ENCODE peak calls at places on chromosomes 5 and 9, in four cellular contexts. J is HepG2, M is adrenal gland, Y is suprapubic skin. Z is an unnamed sample.

GRCh38 chr5:150215978-150216944 is 26.4 kb downstream of the SLC6A7 start:
- DNase-seq in Y (no peak), M (no peak), J (peak; percentile 42), Z (no peak)

GRCh38 chr9:116372786-116373185 is 219.2 kb downstream of the PAPPA start:
- DNase-seq in M (no peak), Y (no peak), J (no peak), Z (no peak)

GRCh38 chr5:175689147-175689991 is 31.5 kb downstream of the HRH2 start:
- DNase-seq in J (no peak), M (peak; percentile 65), Y (no peak), Z (no peak)

GRCh38 chr5:102863764-102864560 is 108.9 kb downstream of the PAM start:
- DNase-seq in M (no peak), Y (no peak), J (no peak), Z (no peak)

GRCh38 chr5:131530706-131531331 is 104.2 kb downstream of the RAPGEF6 start:
- DNase-seq in J (no peak), Y (no peak), M (no peak), Z (no peak)

GRCh38 chr9:98726735-98727134 is 18.0 kb upstream of the GABBR2 start:
- DNase-seq in M (peak; percentile 47), Y (no peak), J (no peak), Z (no peak)

GRCh38 chr5:155008669-155009068 is 4.9 kb upstream of the KIF4B start:
- DNase-seq in J (peak; percentile 80), M (peak; percentile 34), Y (no peak), Z (no peak)

GRCh38 chr9:16132513-16132912 is 579.7 kb downstream of the CCDC171 start:
- DNase-seq in M (no peak), Y (no peak), J (no peak), Z (no peak)

GRCh38 chr5:170132642-170133448 is 27.1 kb downstream of the FOXI1 start:
- DNase-seq in J (no peak), Y (no peak), M (no peak), Z (no peak)

GRCh38 chr5:149374801-149375200 is 4.3 kb downstream of the IL17B start:
- DNase-seq in Y (no peak), M (no peak), J (no peak), Z (no peak)

GRCh38 chr5:127002390-127002789 is 28.0 kb downstream of the MARCHF3 start:
- DNase-seq in Y (no peak), M (no peak), J (peak; percentile 17), Z (no peak)

GRCh38 chr9:34555002-34555348 is 32.2 kb upstream of the ENHO start:
- DNase-seq in M (no peak), Y (peak; percentile 53), J (no peak), Z (no peak)

GRCh38 chr5:139795074-139796001 is at the start of gene PSD2:
- DNase-seq in J (no peak), M (no peak), Y (no peak), Z (no peak)

GRCh38 chr9:131181091-131181681 is 55.8 kb downstream of the NUP214 start:
- DNase-seq in J (no peak), M (no peak), Y (no peak), Z (peak; percentile 67)

GRCh38 chr5:40437452-40437861 is 242.3 kb upstream of the PTGER4 start:
- DNase-seq in M (no peak), Y (no peak), J (no peak), Z (no peak)

GRCh38 chr5:16727937-16728336 is 111.1 kb upstream of the RETREG1 start:
- DNase-seq in M (peak; percentile 15), J (no peak), Y (no peak), Z (no peak)

GRCh38 chr9:37992924-37993349 is 76.1 kb downstream of the SHB start:
- DNase-seq in J (no peak), Y (no peak), M (peak; percentile 60), Z (peak; percentile 15)

GRCh38 chr5:138305797-138306196 is 25.8 kb downstream of the CDC25C start:
- DNase-seq in Y (no peak), M (peak; percentile 77), J (peak; percentile 11), Z (peak; percentile 83)

GRCh38 chr9:97501177-97501971 is at the start of gene TMOD1:
- DNase-seq in Y (peak; percentile 69), M (peak; percentile 59), J (peak; percentile 35), Z (peak; percentile 92)

GRCh38 chr5:68257207-68257606 is 41.7 kb downstream of the PIK3R1 start:
- DNase-seq in Y (no peak), J (no peak), M (no peak), Z (no peak)

GRCh38 chr5:76657683-76658311 is 34.6 kb upstream of the F2RL2 start:
- DNase-seq in J (no peak), Y (no peak), M (no peak), Z (peak; percentile 76)

GRCh38 chr9:136328622-136329041 is 1.3 kb downstream of the GPSM1 start:
- DNase-seq in J (no peak), Y (no peak), M (no peak), Z (no peak)

GRCh38 chr9:99445377-99445891 is 223.4 kb downstream of the SEC61B start:
- DNase-seq in Y (peak; percentile 77), J (no peak), M (peak; percentile 18), Z (no peak)

GRCh38 chr5:118968925-118969375 is 19.4 kb downstream of the DTWD2 start:
- DNase-seq in J (peak; percentile 37), M (peak; percentile 40), Y (no peak), Z (no peak)

GRCh38 chr9:127973169-127974001 is 7.4 kb downstream of the EEIG1 start:
- DNase-seq in J (no peak), M (peak; percentile 87), Y (no peak), Z (no peak)
- TF ChIP-seq POLR2A in J (no peak), M (no peak), Y (no peak), Z (no peak)

GRCh38 chr9:36935768-36936497 is 98.1 kb downstream of the PAX5 start:
- DNase-seq in M (no peak), Y (no peak), J (no peak), Z (no peak)
- TF ChIP-seq POLR2A in M (no peak), Y (no peak), J (no peak), Z (no peak)

GRCh38 chr5:108747111-108748009 is at the start of gene FER:
- DNase-seq in J (peak; percentile 12), M (peak; percentile 45), Y (no peak), Z (peak; percentile 84)
- TF ChIP-seq POLR2A in J (no peak), M (no peak), Y (no peak), Z (no peak)

DNA sequence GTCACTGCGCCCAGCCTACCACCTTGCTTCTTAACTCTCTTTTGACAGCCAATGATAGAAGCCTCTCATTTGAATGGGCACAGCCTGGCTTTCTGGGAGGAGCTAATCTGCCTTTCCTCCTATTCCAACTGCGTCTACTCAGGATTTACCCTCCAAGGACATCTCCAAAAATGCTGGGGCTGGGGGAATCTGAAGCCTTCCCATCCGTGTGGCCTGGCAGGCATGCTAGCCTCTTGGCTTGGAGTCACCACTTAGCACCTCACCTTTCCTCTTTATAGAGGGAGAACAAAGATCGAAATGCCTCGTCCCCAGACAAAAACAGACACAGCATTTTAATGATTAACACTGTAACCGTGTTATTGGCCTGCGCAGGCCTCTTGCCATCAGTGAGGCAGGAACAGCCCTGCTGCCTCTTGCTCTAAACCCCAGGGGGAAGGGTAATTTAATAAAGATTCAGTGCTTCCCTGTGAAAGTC is 108.2 kb upstream of the KLF4 start:
- DNase-seq in Y (no peak), M (no peak), J (peak; percentile 3), Z (no peak)
- TF ChIP-seq POLR2A in Y (no peak), M (no peak), J (no peak), Z (no peak)

GRCh38 chr5:169088032-169088726 is 212.8 kb downstream of the SLIT3 start:
- DNase-seq in Y (no peak), M (no peak), J (no peak), Z (no peak)
- TF ChIP-seq POLR2A in Y (no peak), M (no peak), J (no peak), Z (no peak)